ENCODE peak calls at places on chromosome 5, in nine cellular contexts. J is activated CD4-positive, alpha-beta T cell treated with anti-CD3 and anti-CD28 coated beads, Interleukin-2, amount 50 U/mL, for 1 hour; G is stimulated activated CD8-positive, alpha-beta memory T cell treated with anti-CD3 and anti-CD28 coated beads, Interleukin-7, amount 100 ng/mL, for 1 hour; I is stomach; B is foreskin melanocyte; S is LoVo; M is heart left ventricle; N is CD4-positive, alpha-beta T cell; L is RWPE1. U is an unnamed sample.
A peak's percentile ranks its signal among the peaks of the same experiment; 100 is the strongest.

GRCh38 chr5:142343531-142343930 is 18.7 kb upstream of the SPRY4 start:
- DNase-seq in J (no peak), G (no peak), I (no peak), B (no peak), S (no peak), M (no peak), N (no peak), L (no peak), U (no peak)

GRCh38 chr5:180135967-180136641 is 64.5 kb upstream of the RNF130 start:
- DNase-seq in J (no peak), G (no peak), I (peak; percentile 19), B (no peak), S (no peak), M (no peak), N (no peak), L (no peak), U (no peak)

GRCh38 chr5:141003791-141004601 is 37.7 kb downstream of the PCDHAC2 start:
- DNase-seq in J (no peak), G (no peak), I (peak; percentile 42), B (no peak), S (peak; percentile 95), M (no peak), N (no peak), L (peak; percentile 98), U (no peak)

GRCh38 chr5:75367401-75367800 is 30.4 kb downstream of the HMGCR start:
- DNase-seq in J (no peak), G (no peak), I (no peak), B (no peak), S (no peak), M (no peak), N (no peak), L (no peak), U (no peak)

GRCh38 chr5:96615223-96615622 is 47.0 kb upstream of the CAST start:
- DNase-seq in J (no peak), G (no peak), I (no peak), B (no peak), S (no peak), M (no peak), N (no peak), L (no peak), U (no peak)

GRCh38 chr5:54087436-54087835 is 222.9 kb downstream of the ARL15 start:
- DNase-seq in J (no peak), G (no peak), I (no peak), B (no peak), S (no peak), M (no peak), N (no peak), L (no peak), U (no peak)

GRCh38 chr5:77935516-77936364 is 159.6 kb upstream of the TBCA start:
- DNase-seq in J (peak; percentile 13), G (no peak), I (no peak), B (peak; percentile 29), S (no peak), M (no peak), N (peak; percentile 10), L (no peak), U (no peak)

GRCh38 chr5:43038523-43038989 is 1.6 kb downstream of the ANXA2R start:
- DNase-seq in J (peak; percentile 20), G (no peak), I (no peak), B (no peak), S (peak; percentile 30), M (peak; percentile 36), N (peak; percentile 32), L (no peak), U (no peak)

GRCh38 chr5:64315778-64316177 is 150.1 kb downstream of the RNF180 start:
- DNase-seq in J (no peak), G (no peak), I (no peak), B (no peak), S (no peak), M (no peak), N (no peak), L (no peak), U (no peak)

U was measured in T-helper 17 cell.